ENCODE peak calls at places on chromosome 22, in ten cellular contexts. A is breast epithelium, X is sigmoid colon, F is spleen, C is transverse colon, G is Panc1, V is HCT116, E is suprapubic skin, J is GM23338, I is prostate gland. P is an unnamed sample.

GRCh38 chr22:40671369-40671768 is 7.9 kb upstream of the MCHR1 start:
- DNase-seq in V (no peak), E (no peak), G (no peak), F (no peak), X (no peak), I (no peak), J (peak; percentile 56), A (no peak), C (no peak), P (no peak)

GRCh38 chr22:48758021-48758561 is 1069.6 kb downstream of the BRD1 start:
- DNase-seq in X (peak; percentile 48), C (no peak), G (no peak), V (no peak), J (no peak), F (peak; percentile 42), I (peak; percentile 1), E (peak; percentile 61), A (peak; percentile 40), P (peak; percentile 25)

GRCh38 chr22:32723632-32724031 is 77.9 kb upstream of the TIMP3 start:
- DNase-seq in V (no peak), E (no peak), I (peak; percentile 42), C (peak; percentile 59), F (peak; percentile 88), A (no peak), G (no peak), J (no peak), X (peak; percentile 85), P (peak; percentile 34)

GRCh38 chr22:28142361-28142801 is 223.3 kb upstream of the PITPNB start:
- DNase-seq in C (no peak), I (peak; percentile 12), F (no peak), E (no peak), J (no peak), X (no peak), G (no peak), A (no peak), V (no peak), P (no peak)

GRCh38 chr22:28373841-28374240 is 305.8 kb downstream of the TTC28 start:
- DNase-seq in J (no peak), A (no peak), C (no peak), X (no peak), I (no peak), G (no peak), F (no peak), E (no peak), V (no peak), P (no peak)

GRCh38 chr22:28025333-28025732 is 106.3 kb upstream of the PITPNB start:
- DNase-seq in G (no peak), V (no peak), F (peak; percentile 6), C (no peak), A (no peak), I (no peak), E (peak; percentile 70), J (no peak), X (peak; percentile 41), P (peak; percentile 18)

GRCh38 chr22:41352058-41352457 is 29.7 kb upstream of the TEF start:
- DNase-seq in F (no peak), E (no peak), C (no peak), V (peak; percentile 6), J (no peak), A (no peak), G (peak; percentile 15), X (peak; percentile 65), I (no peak), P (no peak)

GRCh38 chr22:17085277-17086091 is 684 bp downstream of the IL17RA start:
- DNase-seq in X (peak; percentile 72), J (peak; percentile 46), E (peak; percentile 83), G (no peak), F (no peak), C (peak; percentile 49), I (no peak), V (no peak), A (no peak), P (peak; percentile 47)

GRCh38 chr22:43199541-43199940 is 12.6 kb upstream of the TTLL12 start:
- DNase-seq in A (no peak), E (no peak), I (no peak), G (no peak), C (no peak), F (no peak), V (no peak), X (no peak), J (no peak), P (no peak)

GRCh38 chr22:24894998-24895397 is 51.5 kb downstream of the LHFPL7 start:
- DNase-seq in C (peak; percentile 83), V (peak; percentile 18), J (peak; percentile 32), A (peak; percentile 76), F (no peak), X (peak; percentile 88), I (peak; percentile 84), E (peak; percentile 89), G (no peak), P (peak; percentile 88)

GRCh38 chr22:24893341-24894070 is 53.0 kb downstream of the LHFPL7 start:
- DNase-seq in G (no peak), F (no peak), C (no peak), A (no peak), I (no peak), E (no peak), J (no peak), V (no peak), X (no peak), P (no peak)

GRCh38 chr22:24894220-24894975 is 52.1 kb downstream of the LHFPL7 start:
- DNase-seq in V (peak; percentile 89), J (peak; percentile 15), A (peak; percentile 89), C (peak; percentile 87), F (no peak), G (peak; percentile 95), X (peak; percentile 93), I (peak; percentile 96), E (no peak), P (peak; percentile 95)
- TF ChIP-seq POLR2AphosphoS5 in V (peak; percentile 28), J (no peak), A (peak; percentile 72), C (peak; percentile 73), F (peak; percentile 65), G (peak; percentile 80), X (peak; percentile 85), I (peak; percentile 95), E (no peak), P (peak; percentile 84)

GRCh38 chr22:37638351-37639069 is 959 bp upstream of the SH3BP1 start:
- DNase-seq in G (no peak), F (peak; percentile 81), X (no peak), A (no peak), I (no peak), E (no peak), C (peak; percentile 85), J (no peak), V (no peak), P (peak; percentile 43)
- H3K4me1 ChIP-seq in G (peaks cover 17% of the 10 kb centered on the region), F (peaks cover 67% of the 10 kb centered on the region), X (peaks cover 39% of the 10 kb centered on the region), A (peaks cover 24% of the 10 kb centered on the region), I (no peaks in the 10 kb centered on the region), E (peaks cover 80% of the 10 kb centered on the region), C (peaks cover 79% of the 10 kb centered on the region), J (peaks cover 28% of the 10 kb centered on the region), V (peaks cover 65% of the 10 kb centered on the region), P (peaks cover 59% of the 10 kb centered on the region)

DNA sequence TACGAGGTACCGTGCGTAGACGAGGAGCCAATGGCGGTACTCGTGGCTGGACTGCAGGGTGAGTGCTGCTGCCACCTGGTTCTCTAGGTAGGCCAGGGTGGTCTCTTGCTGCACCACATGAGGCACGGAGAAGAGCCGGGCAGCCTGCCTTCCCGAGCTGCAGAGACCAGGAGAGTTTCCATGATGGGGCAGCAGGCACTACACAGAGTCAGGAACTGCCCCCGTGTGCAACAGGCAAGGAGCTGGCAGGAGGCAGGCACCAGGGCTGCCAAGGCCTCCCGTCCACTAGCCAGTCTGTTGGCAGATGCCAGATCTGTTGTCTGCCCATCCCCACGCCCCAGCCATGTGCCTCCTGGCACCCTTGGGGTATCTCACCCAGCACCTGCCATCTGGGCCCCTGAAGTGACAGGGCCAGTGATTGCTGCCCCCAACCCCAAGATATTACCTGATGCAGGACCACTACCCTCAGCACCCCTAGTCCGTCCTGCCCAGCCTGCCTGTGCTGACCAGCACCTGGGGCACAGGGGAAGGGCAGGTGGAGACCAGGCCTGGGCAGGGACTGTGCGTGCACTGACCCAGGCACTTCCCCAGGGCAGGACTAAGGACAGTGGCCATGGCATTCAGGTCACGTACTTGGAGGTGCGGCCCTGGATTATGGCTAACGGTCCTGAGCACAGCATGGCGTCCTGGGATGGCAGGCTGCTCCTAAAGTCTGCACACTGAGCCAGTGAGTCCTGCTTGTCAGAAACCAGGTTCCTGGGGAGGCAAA is 62.0 kb upstream of the CLTCL1 start:
- DNase-seq in F (no peak), G (no peak), X (no peak), I (no peak), A (no peak), E (no peak), C (no peak), J (no peak), V (no peak), P (no peak)
- TF ChIP-seq POLR2AphosphoS5 in F (no peak), G (no peak), X (no peak), I (no peak), A (no peak), E (no peak), C (no peak), J (no peak), V (no peak), P (no peak)

GRCh38 chr22:20002098-20002497 is 14.5 kb downstream of the ARVCF start:
- DNase-seq in I (no peak), C (no peak), J (no peak), F (peak; percentile 38), A (no peak), E (no peak), X (no peak), G (no peak), V (no peak), P (no peak)
- H3K4me1 ChIP-seq in I (peaks cover 3% of the 10 kb centered on the region), C (no peaks in the 10 kb centered on the region), J (peaks cover 17% of the 10 kb centered on the region), F (no peaks in the 10 kb centered on the region), A (peaks cover 5% of the 10 kb centered on the region), E (peaks cover 7% of the 10 kb centered on the region), X (peaks cover 31% of the 10 kb centered on the region), G (peaks cover 3% of the 10 kb centered on the region), V (peaks cover 5% of the 10 kb centered on the region), P (peaks cover 26% of the 10 kb centered on the region)

DNA sequence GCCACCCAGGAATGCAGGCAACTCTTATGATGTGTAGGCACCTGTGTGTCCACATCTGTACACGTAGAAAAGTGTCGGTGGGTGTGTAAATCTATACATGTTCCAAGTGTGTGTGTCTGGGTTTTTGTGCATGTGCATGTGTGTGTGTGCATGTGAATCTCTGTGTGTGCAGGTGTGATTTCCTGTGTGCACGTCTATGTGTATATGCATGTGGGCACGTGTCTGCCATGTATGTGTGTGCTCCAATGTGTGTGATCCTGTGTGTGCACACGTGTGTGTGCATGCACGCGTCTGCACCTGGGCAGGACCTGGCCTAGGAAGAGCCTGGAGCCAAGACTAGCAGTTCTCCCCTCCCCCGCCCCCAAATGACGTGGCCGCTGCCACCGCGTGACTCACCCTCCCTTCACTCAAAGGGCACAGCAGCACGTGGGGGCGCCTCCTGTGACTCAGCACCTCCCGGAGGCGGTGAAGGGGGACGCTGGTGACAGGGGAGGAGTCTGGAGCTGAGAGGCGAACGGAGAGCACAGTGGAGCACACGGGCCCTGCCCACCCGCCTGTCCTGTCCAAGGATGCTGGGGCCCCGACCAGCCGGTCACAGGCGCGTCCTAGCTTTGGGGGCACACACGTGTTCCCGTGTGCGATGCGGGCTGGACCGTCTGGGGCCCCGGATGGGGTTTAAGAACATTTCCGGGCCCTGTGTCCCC is 10.1 kb downstream of the PIM3 start:
- DNase-seq in X (peak; percentile 98), C (peak; percentile 96), J (peak; percentile 87), A (peak; percentile 97), V (peak; percentile 98), G (peak; percentile 85), I (peak; percentile 94), F (peak; percentile 96), E (peak; percentile 97), P (peak; percentile 96)
- TF ChIP-seq POLR2AphosphoS5 in X (peak; percentile 98), C (peak; percentile 91), J (peak; percentile 41), A (peak; percentile 93), V (peak; percentile 73), G (peak; percentile 65), I (peak; percentile 99), F (peak; percentile 94), E (peak; percentile 93), P (peak; percentile 96)

GRCh38 chr22:21862386-21863242 is 4.8 kb downstream of the MAPK1 start:
- DNase-seq in A (no peak), I (no peak), F (no peak), X (no peak), E (no peak), J (no peak), V (no peak), C (no peak), G (no peak), P (no peak)
- H3K4me1 ChIP-seq in A (no peaks in the 10 kb centered on the region), I (peaks cover 6% of the 10 kb centered on the region), F (peaks cover 81% of the 10 kb centered on the region), X (peaks cover 80% of the 10 kb centered on the region), E (peaks cover 79% of the 10 kb centered on the region), J (peaks cover 54% of the 10 kb centered on the region), V (peaks cover 17% of the 10 kb centered on the region), C (peaks cover 66% of the 10 kb centered on the region), G (peaks cover 28% of the 10 kb centered on the region), P (peaks cover 88% of the 10 kb centered on the region)